ENCODE peak calls at places on chromosomes 12 and 14, in eight cellular contexts. One of them, this sample, is unnamed. For H3K4me1, the result is how much of the 10 kb centered on the place peaks cover.

GRCh38 chr12:65518771-65519170 is 240.3 kb downstream of the MSRB3 start:
- DNase-seq in testis: no peak
- DNase-seq in HCT116: no peak
- DNase-seq in body of pancreas: no peak
- DNase-seq in prostate gland: no peak
- DNase-seq in sigmoid colon: no peak
- DNase-seq in A549: no peak
- DNase-seq in stomach: no peak
- DNase-seq in this sample: no peak

GRCh38 chr14:52461721-52462120 is 90.6 kb downstream of the TXNDC16 start:
- DNase-seq in sigmoid colon: no peak
- DNase-seq in A549: no peak
- DNase-seq in body of pancreas: no peak
- DNase-seq in stomach: no peak
- DNase-seq in HCT116: no peak
- DNase-seq in prostate gland: no peak
- DNase-seq in testis: no peak
- DNase-seq in this sample: no peak

GRCh38 chr12:122368361-122369073 is 54.0 kb downstream of the CLIP1 start:
- DNase-seq in body of pancreas: peak
- DNase-seq in stomach: no peak
- DNase-seq in testis: peak
- DNase-seq in sigmoid colon: no peak
- DNase-seq in HCT116: no peak
- DNase-seq in prostate gland: no peak
- DNase-seq in A549: no peak
- DNase-seq in this sample: no peak

GRCh38 chr12:90958995-90959394 is 4.0 kb upstream of the CCER1 start:
- DNase-seq in stomach: no peak
- DNase-seq in sigmoid colon: no peak
- DNase-seq in prostate gland: no peak
- DNase-seq in body of pancreas: no peak
- DNase-seq in A549: no peak
- DNase-seq in testis: no peak
- DNase-seq in HCT116: no peak
- DNase-seq in this sample: no peak

GRCh38 chr12:102454808-102455760 is 25.3 kb downstream of the IGF1 start:
- DNase-seq in HCT116: no peak
- DNase-seq in body of pancreas: no peak
- DNase-seq in A549: no peak
- DNase-seq in testis: no peak
- DNase-seq in prostate gland: no peak
- DNase-seq in stomach: no peak
- DNase-seq in sigmoid colon: peak
- DNase-seq in this sample: peak

GRCh38 chr14:104792945-104793702 is 2.4 kb downstream of the AKT1 start:
- DNase-seq in stomach: no peak
- DNase-seq in A549: no peak
- DNase-seq in body of pancreas: no peak
- DNase-seq in sigmoid colon: no peak
- DNase-seq in prostate gland: no peak
- DNase-seq in HCT116: no peak
- DNase-seq in testis: no peak
- DNase-seq in this sample: no peak

GRCh38 chr12:127191124-127191523 is 1075.8 kb upstream of the TMEM132C start:
- DNase-seq in prostate gland: no peak
- DNase-seq in body of pancreas: no peak
- DNase-seq in A549: no peak
- DNase-seq in sigmoid colon: no peak
- DNase-seq in testis: no peak
- DNase-seq in stomach: no peak
- DNase-seq in HCT116: no peak
- DNase-seq in this sample: no peak

GRCh38 chr14:102942069-102942468 is 19.6 kb downstream of the AMN start:
- DNase-seq in HCT116: no peak
- DNase-seq in stomach: no peak
- DNase-seq in prostate gland: no peak
- DNase-seq in A549: no peak
- DNase-seq in sigmoid colon: no peak
- DNase-seq in body of pancreas: no peak
- DNase-seq in testis: no peak
- DNase-seq in this sample: no peak

GRCh38 chr14:69708586-69709169 is 58.3 kb upstream of the SRSF5 start:
- DNase-seq in stomach: no peak
- DNase-seq in testis: no peak
- DNase-seq in body of pancreas: no peak
- DNase-seq in A549: no peak
- DNase-seq in prostate gland: no peak
- DNase-seq in sigmoid colon: no peak
- DNase-seq in HCT116: no peak
- DNase-seq in this sample: peak

GRCh38 chr14:34843011-34843554 is 32.1 kb downstream of the BAZ1A start:
- DNase-seq in A549: peak
- DNase-seq in body of pancreas: no peak
- DNase-seq in prostate gland: peak
- DNase-seq in stomach: no peak
- DNase-seq in HCT116: no peak
- DNase-seq in testis: no peak
- DNase-seq in sigmoid colon: no peak
- DNase-seq in this sample: no peak

GRCh38 chr12:113231275-113232231 is 10.3 kb downstream of the TPCN1 start:
- DNase-seq in prostate gland: no peak
- DNase-seq in stomach: peak
- DNase-seq in testis: no peak
- DNase-seq in sigmoid colon: peak
- DNase-seq in body of pancreas: peak
- DNase-seq in HCT116: peak
- DNase-seq in A549: no peak
- DNase-seq in this sample: no peak

GRCh38 chr12:129716825-129717224 is 187.0 kb downstream of the TMEM132D start:
- DNase-seq in body of pancreas: no peak
- DNase-seq in prostate gland: no peak
- DNase-seq in stomach: no peak
- DNase-seq in sigmoid colon: no peak
- DNase-seq in testis: no peak
- DNase-seq in A549: no peak
- DNase-seq in HCT116: no peak
- DNase-seq in this sample: no peak

GRCh38 chr12:25692115-25693035 is 139.3 kb upstream of the LMNTD1 start:
- DNase-seq in stomach: no peak
- DNase-seq in sigmoid colon: no peak
- DNase-seq in A549: no peak
- DNase-seq in HCT116: no peak
- DNase-seq in prostate gland: no peak
- DNase-seq in testis: no peak
- DNase-seq in body of pancreas: peak
- DNase-seq in this sample: no peak

GRCh38 chr12:3119745-3120660 is 42.8 kb downstream of the TSPAN9 start:
- DNase-seq in sigmoid colon: no peak
- DNase-seq in body of pancreas: peak
- DNase-seq in testis: peak
- DNase-seq in prostate gland: peak
- DNase-seq in HCT116: no peak
- DNase-seq in stomach: no peak
- DNase-seq in A549: no peak
- DNase-seq in this sample: no peak

GRCh38 chr12:80373666-80374065 is 70.4 kb upstream of the PTPRQ start:
- DNase-seq in testis: no peak
- DNase-seq in body of pancreas: no peak
- DNase-seq in sigmoid colon: no peak
- DNase-seq in HCT116: no peak
- DNase-seq in prostate gland: no peak
- DNase-seq in A549: no peak
- DNase-seq in stomach: no peak
- DNase-seq in this sample: no peak

GRCh38 chr12:2797721-2798418 is 3.1 kb downstream of the FKBP4 start:
- DNase-seq in body of pancreas: peak
- DNase-seq in HCT116: no peak
- DNase-seq in prostate gland: no peak
- DNase-seq in testis: peak
- DNase-seq in sigmoid colon: no peak
- DNase-seq in stomach: peak
- DNase-seq in A549: no peak
- DNase-seq in this sample: no peak

GRCh38 chr12:116382456-116382902 is 105.0 kb upstream of the MED13L start:
- DNase-seq in A549: no peak
- DNase-seq in sigmoid colon: no peak
- DNase-seq in prostate gland: no peak
- DNase-seq in body of pancreas: no peak
- DNase-seq in stomach: no peak
- DNase-seq in testis: no peak
- DNase-seq in HCT116: no peak
- DNase-seq in this sample: no peak

GRCh38 chr14:28952161-28952560 is 185.6 kb downstream of the FOXG1 start:
- DNase-seq in stomach: no peak
- DNase-seq in HCT116: no peak
- DNase-seq in A549: no peak
- DNase-seq in testis: no peak
- DNase-seq in body of pancreas: no peak
- DNase-seq in prostate gland: no peak
- DNase-seq in sigmoid colon: no peak
- DNase-seq in this sample: no peak

GRCh38 chr12:45379261-45379660 is 163.4 kb downstream of the ANO6 start:
- DNase-seq in body of pancreas: no peak
- DNase-seq in HCT116: peak
- DNase-seq in sigmoid colon: no peak
- DNase-seq in testis: no peak
- DNase-seq in A549: no peak
- DNase-seq in stomach: no peak
- DNase-seq in prostate gland: no peak
- DNase-seq in this sample: no peak

GRCh38 chr14:50562841-50563240 is 2.9 kb downstream of the ATL1 start:
- DNase-seq in HCT116: no peak
- DNase-seq in sigmoid colon: no peak
- DNase-seq in body of pancreas: no peak
- DNase-seq in A549: no peak
- DNase-seq in stomach: no peak
- DNase-seq in testis: no peak
- DNase-seq in prostate gland: no peak
- DNase-seq in this sample: no peak

GRCh38 chr14:50559990-50560928 is at the start of gene ATL1:
- DNase-seq in stomach: peak
- DNase-seq in HCT116: peak
- DNase-seq in sigmoid colon: peak
- DNase-seq in A549: peak
- DNase-seq in body of pancreas: peak
- DNase-seq in prostate gland: peak
- DNase-seq in testis: peak
- DNase-seq in this sample: peak

GRCh38 chr14:50560929-50561280 is 960 bp downstream of the ATL1 start:
- DNase-seq in A549: peak
- DNase-seq in body of pancreas: peak
- DNase-seq in HCT116: no peak
- DNase-seq in sigmoid colon: peak
- DNase-seq in prostate gland: peak
- DNase-seq in testis: peak
- DNase-seq in stomach: peak
- DNase-seq in this sample: peak
- TF ChIP-seq POLR2A in A549: peak
- TF ChIP-seq POLR2A in body of pancreas: no peak
- TF ChIP-seq POLR2A in HCT116: peak
- TF ChIP-seq POLR2A in sigmoid colon: peak
- TF ChIP-seq POLR2A in prostate gland: peak
- TF ChIP-seq POLR2A in testis: no peak
- TF ChIP-seq POLR2A in stomach: no peak
- TF ChIP-seq POLR2A in this sample: peak

GRCh38 chr12:53179694-53180269 is 740 bp upstream of the ZNF740 start:
- DNase-seq in HCT116: no peak
- DNase-seq in stomach: no peak
- DNase-seq in A549: no peak
- DNase-seq in sigmoid colon: no peak
- DNase-seq in body of pancreas: peak
- DNase-seq in prostate gland: no peak
- DNase-seq in testis: peak
- DNase-seq in this sample: peak
- H3K4me1 ChIP-seq in HCT116: under half
- H3K4me1 ChIP-seq in stomach: half or more
- H3K4me1 ChIP-seq in A549: under half
- H3K4me1 ChIP-seq in sigmoid colon: under half
- H3K4me1 ChIP-seq in body of pancreas: under half
- H3K4me1 ChIP-seq in prostate gland: under half
- H3K4me1 ChIP-seq in testis: under half
- H3K4me1 ChIP-seq in this sample: under half

GRCh38 chr12:114687269-114687605 is 3.3 kb upstream of the TBX3 start:
- DNase-seq in body of pancreas: no peak
- DNase-seq in prostate gland: no peak
- DNase-seq in testis: no peak
- DNase-seq in A549: no peak
- DNase-seq in HCT116: no peak
- DNase-seq in sigmoid colon: no peak
- DNase-seq in stomach: no peak
- DNase-seq in this sample: no peak

GRCh38 chr12:114685320-114685781 is 1.4 kb upstream of the TBX3 start:
- DNase-seq in HCT116: no peak
- DNase-seq in A549: no peak
- DNase-seq in testis: no peak
- DNase-seq in stomach: no peak
- DNase-seq in sigmoid colon: no peak
- DNase-seq in prostate gland: no peak
- DNase-seq in body of pancreas: no peak
- DNase-seq in this sample: no peak

GRCh38 chr12:114685869-114686268 is 1.9 kb upstream of the TBX3 start:
- DNase-seq in HCT116: no peak
- DNase-seq in A549: no peak
- DNase-seq in body of pancreas: no peak
- DNase-seq in stomach: no peak
- DNase-seq in sigmoid colon: no peak
- DNase-seq in testis: no peak
- DNase-seq in prostate gland: no peak
- DNase-seq in this sample: no peak

GRCh38 chr12:114687802-114688201 is 3.8 kb upstream of the TBX3 start:
- DNase-seq in A549: no peak
- DNase-seq in sigmoid colon: no peak
- DNase-seq in testis: no peak
- DNase-seq in prostate gland: no peak
- DNase-seq in HCT116: no peak
- DNase-seq in body of pancreas: no peak
- DNase-seq in stomach: no peak
- DNase-seq in this sample: no peak

GRCh38 chr12:114686421-114687268 is 2.7 kb upstream of the TBX3 start:
- DNase-seq in sigmoid colon: no peak
- DNase-seq in testis: no peak
- DNase-seq in stomach: no peak
- DNase-seq in HCT116: no peak
- DNase-seq in body of pancreas: no peak
- DNase-seq in A549: no peak
- DNase-seq in prostate gland: no peak
- DNase-seq in this sample: no peak
- TF ChIP-seq POLR2A in sigmoid colon: no peak
- TF ChIP-seq POLR2A in testis: no peak
- TF ChIP-seq POLR2A in stomach: no peak
- TF ChIP-seq POLR2A in HCT116: no peak
- TF ChIP-seq POLR2A in body of pancreas: no peak
- TF ChIP-seq POLR2A in A549: no peak
- TF ChIP-seq POLR2A in prostate gland: no peak
- TF ChIP-seq POLR2A in this sample: no peak

DNA sequence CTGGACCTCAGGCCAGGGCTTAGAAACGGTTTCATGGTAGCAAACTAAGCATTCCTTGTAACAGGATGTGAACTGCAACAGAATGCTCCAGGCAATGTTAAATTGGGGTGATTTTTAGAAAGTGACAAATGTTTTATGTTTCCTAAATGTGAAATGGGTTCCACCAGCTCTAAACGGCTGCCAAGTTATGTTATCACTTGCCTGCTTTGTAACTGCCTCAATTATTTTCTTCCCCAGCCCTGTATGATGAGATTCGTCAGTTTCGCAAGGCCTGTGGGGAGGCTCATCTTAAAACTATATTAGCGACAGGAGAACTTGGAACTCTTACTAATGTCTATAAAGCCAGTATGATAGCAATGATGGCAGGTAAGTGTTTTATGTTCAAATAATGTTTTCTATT is 70.9 kb downstream of the DERA start:
- DNase-seq in testis: no peak
- DNase-seq in sigmoid colon: no peak
- DNase-seq in prostate gland: no peak
- DNase-seq in HCT116: no peak
- DNase-seq in A549: no peak
- DNase-seq in body of pancreas: no peak
- DNase-seq in stomach: no peak
- DNase-seq in this sample: no peak
- H3K4me1 ChIP-seq in testis: under half
- H3K4me1 ChIP-seq in sigmoid colon: under half
- H3K4me1 ChIP-seq in prostate gland: under half
- H3K4me1 ChIP-seq in HCT116: under half
- H3K4me1 ChIP-seq in A549: under half
- H3K4me1 ChIP-seq in body of pancreas: under half
- H3K4me1 ChIP-seq in stomach: under half
- H3K4me1 ChIP-seq in this sample: under half